ENCODE peak calls at places on chromosomes 3 and 15, in five cellular contexts. One of them, this sample, is unnamed.

GRCh38 chr3:194572944-194573491 is 60.2 kb downstream of the TMEM44 start:
- DNase-seq in body of pancreas: no peak
- DNase-seq in neural progenitor cell: no peak
- DNase-seq in lung: no peak
- DNase-seq in kidney: peak; percentile 56
- DNase-seq in this sample: no peak

GRCh38 chr3:129694228-129694627 is 87.8 kb upstream of the PLXND1 start:
- DNase-seq in body of pancreas: no peak
- DNase-seq in neural progenitor cell: no peak
- DNase-seq in lung: no peak
- DNase-seq in kidney: no peak
- DNase-seq in this sample: no peak

GRCh38 chr3:106913111-106913698 is 464.0 kb upstream of the CCDC54 start:
- DNase-seq in body of pancreas: no peak
- DNase-seq in neural progenitor cell: peak; percentile 33
- DNase-seq in lung: no peak
- DNase-seq in kidney: no peak
- DNase-seq in this sample: no peak

GRCh38 chr15:78394981-78395619 is 42.9 kb upstream of the IREB2 start:
- DNase-seq in body of pancreas: no peak
- DNase-seq in neural progenitor cell: peak; percentile 83
- DNase-seq in lung: no peak
- DNase-seq in kidney: no peak
- DNase-seq in this sample: no peak

GRCh38 chr3:152104847-152105415 is 163.8 kb upstream of the MBNL1 start:
- DNase-seq in body of pancreas: no peak
- DNase-seq in neural progenitor cell: no peak
- DNase-seq in lung: no peak
- DNase-seq in kidney: no peak
- DNase-seq in this sample: no peak

GRCh38 chr3:184710870-184711365 is 946 bp downstream of the MAGEF1 start:
- DNase-seq in body of pancreas: no peak
- DNase-seq in neural progenitor cell: no peak
- DNase-seq in lung: peak; percentile 29
- DNase-seq in kidney: no peak
- DNase-seq in this sample: no peak

GRCh38 chr3:94089126-94089525 is 26.3 kb downstream of the NSUN3 start:
- DNase-seq in body of pancreas: no peak
- DNase-seq in neural progenitor cell: no peak
- DNase-seq in lung: no peak
- DNase-seq in kidney: no peak
- DNase-seq in this sample: no peak

GRCh38 chr3:155154255-155154654 is 74.1 kb downstream of the MME start:
- DNase-seq in body of pancreas: no peak
- DNase-seq in neural progenitor cell: no peak
- DNase-seq in lung: no peak
- DNase-seq in kidney: no peak
- DNase-seq in this sample: no peak

GRCh38 chr3:129315386-129315991 is 36.8 kb downstream of the HMCES start:
- DNase-seq in body of pancreas: peak; percentile 46
- DNase-seq in neural progenitor cell: peak; percentile 38
- DNase-seq in lung: no peak
- DNase-seq in kidney: peak; percentile 87
- DNase-seq in this sample: peak; percentile 89

GRCh38 chr3:149352556-149352955 is 19.1 kb upstream of the TM4SF18 start:
- DNase-seq in body of pancreas: peak; percentile 72
- DNase-seq in neural progenitor cell: peak; percentile 71
- DNase-seq in lung: peak; percentile 59
- DNase-seq in kidney: peak; percentile 66
- DNase-seq in this sample: peak; percentile 78

GRCh38 chr15:65796610-65797012 is 4.5 kb upstream of the DENND4A start:
- DNase-seq in body of pancreas: no peak
- DNase-seq in neural progenitor cell: no peak
- DNase-seq in lung: no peak
- DNase-seq in kidney: no peak
- DNase-seq in this sample: no peak

GRCh38 chr3:112128843-112129727 is 4.0 kb downstream of the GCSAM start:
- DNase-seq in body of pancreas: no peak
- DNase-seq in neural progenitor cell: peak; percentile 6
- DNase-seq in lung: no peak
- DNase-seq in kidney: no peak
- DNase-seq in this sample: peak; percentile 83

DNA sequence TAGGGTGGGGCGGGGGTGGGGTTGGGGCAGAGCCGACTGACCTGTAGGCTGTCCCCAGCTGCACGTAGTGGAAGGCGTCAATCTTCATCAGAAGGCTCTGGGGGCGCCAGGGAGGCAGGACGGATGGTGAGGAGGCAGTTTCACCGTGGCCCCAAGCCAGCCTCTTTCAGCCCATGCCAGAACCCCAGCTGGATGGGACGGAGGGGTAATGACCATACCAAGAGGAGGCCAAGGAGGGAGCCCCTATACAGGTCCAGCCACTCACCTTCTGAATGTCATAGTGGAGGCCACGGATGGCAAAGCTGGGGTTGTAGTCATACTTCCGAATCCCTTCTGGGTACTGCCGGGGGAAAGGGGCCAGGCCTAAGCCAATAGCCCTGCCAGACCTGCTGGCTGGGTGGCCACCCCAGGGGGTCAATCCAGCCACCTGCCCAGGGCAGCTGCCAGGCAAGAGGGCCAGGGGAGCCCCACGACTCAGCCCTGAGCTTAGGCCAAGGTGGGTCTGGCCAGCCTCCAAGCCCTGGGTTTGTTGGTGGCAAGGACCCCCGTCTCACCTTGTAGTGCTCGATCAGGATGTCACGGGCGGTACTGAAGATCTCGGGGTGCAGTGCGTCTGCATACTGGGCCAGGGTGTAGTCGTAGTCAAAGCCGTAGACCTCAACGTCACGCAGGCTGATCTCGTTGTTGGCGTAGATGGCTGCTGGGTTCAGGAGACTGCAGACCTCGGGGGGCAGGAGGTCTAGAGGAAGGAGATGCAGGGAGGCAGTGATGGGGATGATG is 4.9 kb downstream of the NT5DC2 start:
- DNase-seq in body of pancreas: no peak
- DNase-seq in neural progenitor cell: peak; percentile 1
- DNase-seq in lung: no peak
- DNase-seq in kidney: peak; percentile 76
- DNase-seq in this sample: peak; percentile 67
- H3K4me1 ChIP-seq in body of pancreas: peaks cover 23% of the 10 kb centered on the region
- H3K4me1 ChIP-seq in neural progenitor cell: peaks cover 13% of the 10 kb centered on the region
- H3K4me1 ChIP-seq in lung: peaks cover 21% of the 10 kb centered on the region
- H3K4me1 ChIP-seq in kidney: peaks cover 5% of the 10 kb centered on the region
- H3K4me1 ChIP-seq in this sample: peaks cover 24% of the 10 kb centered on the region

DNA sequence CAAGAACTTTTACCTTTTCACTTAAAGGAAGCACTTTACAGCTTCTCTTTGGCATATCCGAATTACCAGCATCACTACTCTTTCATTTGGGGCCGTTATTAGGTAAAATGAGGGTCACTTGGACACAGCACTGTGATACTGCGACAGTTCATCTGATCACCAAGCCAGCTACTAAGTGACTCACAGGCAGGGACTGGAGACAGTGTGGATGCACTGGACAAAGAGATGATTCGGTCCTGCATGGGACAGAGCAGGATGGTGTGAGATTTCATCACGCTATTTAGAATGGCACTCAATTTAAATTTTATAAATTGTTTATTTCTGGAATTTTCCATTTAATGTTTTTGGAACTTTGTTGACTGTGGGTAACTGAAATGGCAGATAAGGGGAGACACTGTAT is 166.9 kb upstream of the IL12A start:
- DNase-seq in body of pancreas: no peak
- DNase-seq in neural progenitor cell: no peak
- DNase-seq in lung: no peak
- DNase-seq in kidney: no peak
- DNase-seq in this sample: no peak
- H3K4me1 ChIP-seq in body of pancreas: no peaks in the 10 kb centered on the region
- H3K4me1 ChIP-seq in neural progenitor cell: peaks cover 19% of the 10 kb centered on the region
- H3K4me1 ChIP-seq in lung: peaks cover 23% of the 10 kb centered on the region
- H3K4me1 ChIP-seq in kidney: no peaks in the 10 kb centered on the region
- H3K4me1 ChIP-seq in this sample: no peaks in the 10 kb centered on the region

GRCh38 chr3:8380904-8381704 is 120.5 kb upstream of the LMCD1 start:
- DNase-seq in body of pancreas: no peak
- DNase-seq in neural progenitor cell: no peak
- DNase-seq in lung: no peak
- DNase-seq in kidney: no peak
- DNase-seq in this sample: no peak
- H3K4me1 ChIP-seq in body of pancreas: no peaks in the 10 kb centered on the region
- H3K4me1 ChIP-seq in neural progenitor cell: no peaks in the 10 kb centered on the region
- H3K4me1 ChIP-seq in lung: no peaks in the 10 kb centered on the region
- H3K4me1 ChIP-seq in kidney: no peaks in the 10 kb centered on the region
- H3K4me1 ChIP-seq in this sample: no peaks in the 10 kb centered on the region

GRCh38 chr15:70281261-70281810 is 183.6 kb upstream of the TLE3 start:
- DNase-seq in body of pancreas: no peak
- DNase-seq in neural progenitor cell: no peak
- DNase-seq in lung: no peak
- DNase-seq in kidney: no peak
- DNase-seq in this sample: no peak
- H3K4me1 ChIP-seq in body of pancreas: peaks cover 7% of the 10 kb centered on the region
- H3K4me1 ChIP-seq in neural progenitor cell: peaks cover 7% of the 10 kb centered on the region
- H3K4me1 ChIP-seq in lung: no peaks in the 10 kb centered on the region
- H3K4me1 ChIP-seq in kidney: peaks cover 8% of the 10 kb centered on the region
- H3K4me1 ChIP-seq in this sample: peaks cover 6% of the 10 kb centered on the region

DNA sequence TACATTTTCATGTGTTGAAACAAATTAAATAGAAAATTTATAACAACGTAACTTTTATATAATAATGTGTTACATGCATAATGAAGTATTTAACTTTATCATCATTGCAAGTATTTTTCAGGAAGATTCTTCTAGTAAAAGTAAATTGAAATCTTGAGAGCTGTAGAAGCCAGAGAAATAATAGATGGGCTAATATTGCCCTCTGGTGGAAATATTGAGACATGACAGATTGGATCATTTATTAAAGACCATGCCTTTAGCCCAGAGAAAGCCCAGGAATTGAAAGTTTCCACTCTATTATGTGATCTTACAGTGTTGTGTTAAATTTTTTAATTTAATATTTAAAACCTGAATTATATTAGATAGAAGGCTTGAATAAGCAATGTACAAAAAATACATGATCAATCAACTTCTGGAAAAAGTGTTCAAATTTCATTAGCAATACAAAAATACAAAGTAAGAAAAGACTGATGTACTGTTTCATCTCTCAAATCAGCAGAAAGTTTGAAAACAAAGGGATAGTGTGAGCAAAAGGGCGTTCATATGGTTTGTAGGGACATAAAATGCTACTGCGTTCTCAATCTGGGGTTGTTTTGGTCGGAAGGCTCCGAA is 52.7 kb upstream of the SPTSSB start:
- DNase-seq in body of pancreas: no peak
- DNase-seq in neural progenitor cell: peak; percentile 31
- DNase-seq in lung: no peak
- DNase-seq in kidney: no peak
- DNase-seq in this sample: no peak
- H3K4me1 ChIP-seq in body of pancreas: peaks cover 9% of the 10 kb centered on the region
- H3K4me1 ChIP-seq in neural progenitor cell: peaks cover 42% of the 10 kb centered on the region
- H3K4me1 ChIP-seq in lung: no peaks in the 10 kb centered on the region
- H3K4me1 ChIP-seq in kidney: no peaks in the 10 kb centered on the region
- H3K4me1 ChIP-seq in this sample: peaks cover 3% of the 10 kb centered on the region

GRCh38 chr3:124273651-124274050 is 281.7 kb upstream of the ROPN1 start:
- DNase-seq in body of pancreas: no peak
- DNase-seq in neural progenitor cell: no peak
- DNase-seq in lung: no peak
- DNase-seq in kidney: no peak
- DNase-seq in this sample: no peak

GRCh38 chr3:124277516-124277890 is 285.6 kb upstream of the ROPN1 start:
- DNase-seq in body of pancreas: peak; percentile 14
- DNase-seq in neural progenitor cell: no peak
- DNase-seq in lung: no peak
- DNase-seq in kidney: no peak
- DNase-seq in this sample: no peak

GRCh38 chr3:124276863-124277515 is 285.1 kb upstream of the ROPN1 start:
- DNase-seq in body of pancreas: peak; percentile 35
- DNase-seq in neural progenitor cell: no peak
- DNase-seq in lung: no peak
- DNase-seq in kidney: no peak
- DNase-seq in this sample: peak; percentile 83

GRCh38 chr3:124275421-124275820 is 283.5 kb upstream of the ROPN1 start:
- DNase-seq in body of pancreas: no peak
- DNase-seq in neural progenitor cell: no peak
- DNase-seq in lung: no peak
- DNase-seq in kidney: peak; percentile 86
- DNase-seq in this sample: no peak

GRCh38 chr3:124276163-124276862 is 284.4 kb upstream of the ROPN1 start:
- DNase-seq in body of pancreas: no peak
- DNase-seq in neural progenitor cell: no peak
- DNase-seq in lung: no peak
- DNase-seq in kidney: no peak
- DNase-seq in this sample: no peak
- H3K4me1 ChIP-seq in body of pancreas: no peaks in the 10 kb centered on the region
- H3K4me1 ChIP-seq in neural progenitor cell: peaks cover 5% of the 10 kb centered on the region
- H3K4me1 ChIP-seq in lung: peaks cover 11% of the 10 kb centered on the region
- H3K4me1 ChIP-seq in kidney: peaks cover 12% of the 10 kb centered on the region
- H3K4me1 ChIP-seq in this sample: peaks cover 5% of the 10 kb centered on the region

GRCh38 chr3:114408763-114409162 is 114.9 kb downstream of the TIGIT start:
- DNase-seq in body of pancreas: no peak
- DNase-seq in neural progenitor cell: peak; percentile 52
- DNase-seq in lung: no peak
- DNase-seq in kidney: no peak
- DNase-seq in this sample: no peak
- H3K4me1 ChIP-seq in body of pancreas: peaks cover 12% of the 10 kb centered on the region
- H3K4me1 ChIP-seq in neural progenitor cell: peaks cover 26% of the 10 kb centered on the region
- H3K4me1 ChIP-seq in lung: peaks cover 25% of the 10 kb centered on the region
- H3K4me1 ChIP-seq in kidney: peaks cover 22% of the 10 kb centered on the region
- H3K4me1 ChIP-seq in this sample: peaks cover 15% of the 10 kb centered on the region

This sample was measured in spleen.